ENCODE peak calls at places on chromosomes 1 and 21, in four cellular contexts. R, S, Z and V are unnamed samples.

GRCh38 chr21:26449161-26449560 is 123.9 kb downstream of the CYYR1 start:
- DNase-seq in R (no peak), S (no peak), Z (no peak), V (no peak)

GRCh38 chr1:241639653-241640148 is 468 bp downstream of the CHML start:
- DNase-seq in R (peak), S (peak), Z (no peak), V (peak)

GRCh38 chr1:30419246-30419720 is 304.1 kb downstream of the MATN1 start:
- DNase-seq in R (no peak), S (no peak), Z (peak), V (no peak)

GRCh38 chr1:203672354-203672753 is 45.7 kb downstream of the ATP2B4 start:
- DNase-seq in R (no peak), S (peak), Z (no peak), V (no peak)

GRCh38 chr1:87437663-87438295 is 109.1 kb downstream of the LMO4 start:
- DNase-seq in R (no peak), S (no peak), Z (no peak), V (no peak)

GRCh38 chr1:155044812-155045690 is 6.1 kb upstream of the ADAM15 start:
- DNase-seq in R (peak), S (peak), Z (no peak), V (peak)

GRCh38 chr1:32063261-32063681 is 9.5 kb upstream of the TMEM39B start:
- DNase-seq in R (no peak), S (no peak), Z (no peak), V (peak)

GRCh38 chr1:48017716-48018115 is 20.5 kb upstream of the TRABD2B start:
- DNase-seq in R (no peak), S (no peak), Z (no peak), V (no peak)

GRCh38 chr21:8988696-8989095 is 1532.7 kb upstream of the TPTE start:
- DNase-seq in R (no peak), S (no peak), Z (no peak), V (no peak)

GRCh38 chr1:20095564-20096434 is 23.5 kb downstream of the PLA2G2D start:
- DNase-seq in R (no peak), S (no peak), Z (no peak), V (no peak)

GRCh38 chr1:198955085-198955484 is 316.2 kb downstream of the PTPRC start:
- DNase-seq in R (no peak), S (no peak), Z (no peak), V (no peak)

GRCh38 chr1:166902279-166902678 is 26.2 kb upstream of the TADA1 start:
- DNase-seq in R (no peak), S (no peak), Z (no peak), V (no peak)

GRCh38 chr1:109910123-109910962 is at the start of gene CSF1:
- DNase-seq in R (peak), S (peak), Z (no peak), V (peak)

GRCh38 chr1:69569983-69570755 is 2.4 kb downstream of the LRRC7 start:
- DNase-seq in R (no peak), S (no peak), Z (no peak), V (no peak)

GRCh38 chr1:47797555-47797954 is 199.6 kb downstream of the TRABD2B start:
- DNase-seq in R (no peak), S (no peak), Z (no peak), V (no peak)

GRCh38 chr1:41704189-41704588 is 214.5 kb downstream of the HIVEP3 start:
- DNase-seq in R (no peak), S (no peak), Z (no peak), V (no peak)

GRCh38 chr1:236654957-236655356 is 31.3 kb upstream of the ACTN2 start:
- DNase-seq in R (no peak), S (no peak), Z (no peak), V (no peak)

GRCh38 chr1:29711582-29712274 is 475.4 kb downstream of the PTPRU start:
- DNase-seq in R (no peak), S (no peak), Z (no peak), V (no peak)

GRCh38 chr1:180061019-180061418 is 93.7 kb upstream of the QSOX1 start:
- DNase-seq in R (no peak), S (no peak), Z (no peak), V (no peak)

GRCh38 chr1:65497276-65497830 is 76.9 kb downstream of the LEPR start:
- DNase-seq in R (no peak), S (no peak), Z (no peak), V (no peak)

GRCh38 chr21:27464643-27465042 is 497.8 kb upstream of the ADAMTS5 start:
- DNase-seq in R (no peak), S (no peak), Z (no peak), V (no peak)

GRCh38 chr1:221886311-221887090 is 144.6 kb upstream of the DUSP10 start:
- DNase-seq in R (no peak), S (no peak), Z (no peak), V (no peak)

GRCh38 chr1:11170102-11170501 is 19.1 kb upstream of the ANGPTL7 start:
- DNase-seq in R (no peak), S (no peak), Z (no peak), V (no peak)

GRCh38 chr1:119279441-119280415 is 88.9 kb upstream of the HAO2 start:
- DNase-seq in R (no peak), S (peak), Z (no peak), V (no peak)

GRCh38 chr1:6794164-6794563 is 8.9 kb downstream of the CAMTA1 start:
- DNase-seq in R (no peak), S (no peak), Z (no peak), V (peak)

GRCh38 chr1:47935163-47935562 is 62.0 kb downstream of the TRABD2B start:
- DNase-seq in R (peak), S (no peak), Z (no peak), V (no peak)

GRCh38 chr1:147515046-147515869 is 26.0 kb upstream of the BCL9 start:
- DNase-seq in R (no peak), S (no peak), Z (no peak), V (no peak)

GRCh38 chr1:63662056-63662836 is 69.0 kb downstream of the PGM1 start:
- DNase-seq in R (peak), S (peak), Z (no peak), V (no peak)

GRCh38 chr1:71424536-71424935 is 343.7 kb upstream of the ZRANB2 start:
- DNase-seq in R (no peak), S (no peak), Z (no peak), V (no peak)

GRCh38 chr1:6007318-6008083 is 15.3 kb upstream of the NPHP4 start:
- DNase-seq in R (no peak), S (no peak), Z (no peak), V (no peak)

GRCh38 chr1:161092621-161093028 is 3.3 kb upstream of the NECTIN4 start:
- DNase-seq in R (no peak), S (no peak), Z (no peak), V (no peak)

GRCh38 chr1:156664046-156664948 is 12.9 kb downstream of the NES start:
- DNase-seq in R (no peak), S (no peak), Z (no peak), V (no peak)

GRCh38 chr21:37074546-37074945 is 1.5 kb downstream of the TTC3 start:
- DNase-seq in R (no peak), S (no peak), Z (no peak), V (no peak)

GRCh38 chr1:5910276-5910620 is 82.0 kb downstream of the NPHP4 start:
- DNase-seq in R (no peak), S (no peak), Z (peak), V (no peak)

GRCh38 chr1:204623894-204624361 is 61.6 kb downstream of the LRRN2 start:
- DNase-seq in R (no peak), S (no peak), Z (no peak), V (peak)

GRCh38 chr1:203638914-203639313 is 12.3 kb downstream of the ATP2B4 start:
- DNase-seq in R (no peak), S (no peak), Z (no peak), V (no peak)

DNA sequence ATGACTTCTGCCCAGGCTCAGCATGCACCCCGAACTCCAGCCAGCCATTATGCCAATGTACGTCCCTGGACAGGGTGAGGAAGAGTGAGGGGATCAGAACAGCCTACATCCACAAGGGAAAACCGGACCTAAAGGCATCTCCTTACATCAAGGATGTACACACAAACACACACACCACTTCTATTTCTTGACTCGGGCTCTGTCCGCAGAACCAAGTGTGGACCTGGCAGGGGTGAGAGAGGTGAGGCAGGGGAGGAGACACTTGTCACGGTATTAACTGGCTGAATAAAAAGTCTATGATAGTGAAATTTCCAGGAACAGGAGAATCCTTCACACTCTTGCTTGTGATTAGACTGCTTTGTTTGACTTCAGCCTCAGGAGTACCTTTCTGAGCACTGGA is 2.3 kb downstream of the LMOD1 start:
- DNase-seq in R (no peak), S (no peak), Z (no peak), V (no peak)
- TF ChIP-seq POLR2A in R (no peak), S (no peak), Z (no peak), V (no peak)

DNA sequence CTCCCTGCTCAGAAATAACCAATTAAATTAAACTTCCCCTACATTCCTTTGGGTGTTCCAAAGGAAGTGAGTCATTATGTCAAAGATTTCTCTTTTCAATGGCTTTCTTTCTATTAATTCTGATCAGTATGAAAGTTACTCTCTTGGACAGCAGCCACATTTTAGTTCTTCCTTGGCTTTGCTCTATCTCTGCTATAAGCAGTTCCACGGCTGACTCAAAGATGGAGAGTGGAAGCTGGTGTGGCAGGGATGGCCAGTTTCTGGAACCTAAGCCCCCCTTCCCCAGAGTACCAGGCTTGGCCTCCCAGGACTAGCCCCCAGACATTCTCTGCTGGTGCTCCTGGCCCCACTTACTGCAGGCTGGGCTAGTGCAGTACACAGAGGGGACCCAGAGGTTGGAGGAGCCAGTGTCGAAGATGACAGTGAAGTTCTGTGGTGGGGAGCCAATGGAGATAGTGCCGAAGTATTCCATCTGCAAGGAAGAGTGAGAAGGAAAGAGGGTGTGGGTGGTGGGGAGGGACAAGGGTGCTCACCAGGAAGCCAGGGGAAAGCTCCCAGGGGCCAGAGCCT is 1.8 kb downstream of the CTSE start:
- DNase-seq in R (no peak), S (no peak), Z (no peak), V (no peak)
- TF ChIP-seq POLR2A in R (no peak), S (no peak), Z (no peak), V (no peak)

GRCh38 chr1:59831529-59831928 is 16.8 kb downstream of the HOOK1 start:
- DNase-seq in R (no peak), S (no peak), Z (no peak), V (no peak)
- TF ChIP-seq POLR2A in R (no peak), S (no peak), Z (no peak), V (no peak)

GRCh38 chr1:202348005-202348508 is 442 bp upstream of the PPP1R12B start:
- DNase-seq in R (no peak), S (no peak), Z (no peak), V (no peak)

GRCh38 chr1:202343652-202344349 is 2.1 kb upstream of the UBE2T start:
- DNase-seq in R (no peak), S (no peak), Z (no peak), V (peak)

GRCh38 chr1:202349263-202349928 is 897 bp downstream of the PPP1R12B start:
- DNase-seq in R (no peak), S (no peak), Z (no peak), V (peak)

GRCh38 chr1:202351725-202352124 is 3.2 kb downstream of the PPP1R12B start:
- DNase-seq in R (no peak), S (no peak), Z (no peak), V (peak)

GRCh38 chr1:202348509-202349262 is at the start of gene PPP1R12B:
- DNase-seq in R (peak), S (peak), Z (peak), V (peak)
- TF ChIP-seq POLR2A in R (no peak), S (peak), Z (peak), V (peak)